ENCODE peak calls at places on chromosomes 16 and 17, in seven cellular contexts. R, G, A, T, C, S and M are unnamed samples.

GRCh38 chr17:63925615-63926014 is 6.5 kb downstream of the CD79B start:
- DNase-seq in T (no peak), C (no peak), S (no peak), R (no peak), A (no peak), G (no peak), M (no peak)

GRCh38 chr17:14320734-14321475 is 20.0 kb downstream of the HS3ST3B1 start:
- DNase-seq in A (no peak), R (no peak), T (no peak), G (no peak), C (no peak), S (no peak), M (no peak)

GRCh38 chr16:19879241-19879792 is 5.3 kb downstream of the GPRC5B start:
- DNase-seq in R (no peak), C (peak; percentile 63), S (no peak), G (peak; percentile 21), T (no peak), A (no peak), M (peak; percentile 22)

GRCh38 chr16:50861926-50862325 is 120.0 kb downstream of the CYLD start:
- DNase-seq in S (no peak), T (no peak), C (no peak), A (no peak), R (peak; percentile 46), G (no peak), M (no peak)

GRCh38 chr17:73123606-73124320 is 31.3 kb upstream of the SLC39A11 start:
- DNase-seq in A (no peak), T (no peak), G (no peak), R (no peak), C (no peak), S (no peak), M (no peak)

GRCh38 chr16:67764153-67764552 is 42.2 kb downstream of the RANBP10 start:
- DNase-seq in R (no peak), A (no peak), S (no peak), C (no peak), G (no peak), T (no peak), M (no peak)

GRCh38 chr16:2813661-2814288 is 3.3 kb upstream of the PRSS21 start:
- DNase-seq in A (peak; percentile 43), T (no peak), S (no peak), C (no peak), R (no peak), G (no peak), M (no peak)

GRCh38 chr16:84913315-84913714 is 93.5 kb downstream of the CRISPLD2 start:
- DNase-seq in T (peak; percentile 71), S (peak; percentile 46), G (peak; percentile 73), A (no peak), R (no peak), C (peak; percentile 90), M (peak; percentile 81)

GRCh38 chr16:84737658-84738057 is 37.9 kb downstream of the USP10 start:
- DNase-seq in A (no peak), T (no peak), S (peak; percentile 82), R (no peak), G (no peak), C (no peak), M (no peak)

GRCh38 chr16:4728676-4729075 is 5.4 kb downstream of the ANKS3 start:
- DNase-seq in T (no peak), R (no peak), G (no peak), S (no peak), A (no peak), C (no peak), M (no peak)

GRCh38 chr16:1089439-1089821 is 6.6 kb downstream of the C1QTNF8 start:
- DNase-seq in C (peak; percentile 20), G (no peak), T (no peak), R (no peak), A (no peak), S (no peak), M (no peak)

DNA sequence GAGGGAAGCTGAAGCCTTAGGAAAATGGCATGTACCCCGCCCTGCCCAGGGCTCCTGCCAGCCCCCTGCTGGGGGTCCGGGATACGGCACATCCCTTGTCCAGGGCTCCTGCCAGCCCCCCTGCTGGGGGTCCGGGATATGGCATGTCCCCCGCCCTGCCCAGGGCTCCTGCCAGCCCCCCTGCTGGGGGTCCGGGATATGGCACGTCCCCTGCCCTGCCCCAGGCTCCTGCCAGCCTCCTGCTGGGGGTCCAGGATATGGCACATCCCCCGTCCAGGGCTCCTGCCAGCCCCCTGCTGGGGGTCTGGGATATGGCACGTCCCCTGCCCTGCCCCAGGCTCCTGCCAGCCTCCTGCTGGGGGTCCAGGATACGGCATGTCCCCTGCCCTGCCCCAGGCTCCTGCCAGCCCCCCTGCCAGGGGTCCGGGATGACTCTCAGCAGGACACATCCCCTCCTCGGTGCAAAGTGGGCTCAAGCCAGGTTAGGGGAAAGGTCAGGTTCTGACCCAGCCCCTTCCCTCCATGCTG is 43.2 kb downstream of the RPH3AL start:
- DNase-seq in A (no peak), C (no peak), T (no peak), G (no peak), S (no peak), R (no peak), M (no peak)
- H3K4me3 ChIP-seq in A (no peak overlapping the region), C (no peak overlapping the region), T (no peak overlapping the region), G (no peak overlapping the region), S (no peak overlapping the region), R (no peak overlapping the region), M (no peak overlapping the region)

GRCh38 chr17:45282683-45283644 is 21.1 kb upstream of the SPATA32 start:
- DNase-seq in C (peak; percentile 96), R (no peak), A (no peak), G (no peak), T (no peak), S (no peak), M (no peak)
- TF ChIP-seq POLR2A in C (peak; percentile 69), R (no peak), A (no peak), G (no peak), T (no peak), S (no peak), M (no peak)

DNA sequence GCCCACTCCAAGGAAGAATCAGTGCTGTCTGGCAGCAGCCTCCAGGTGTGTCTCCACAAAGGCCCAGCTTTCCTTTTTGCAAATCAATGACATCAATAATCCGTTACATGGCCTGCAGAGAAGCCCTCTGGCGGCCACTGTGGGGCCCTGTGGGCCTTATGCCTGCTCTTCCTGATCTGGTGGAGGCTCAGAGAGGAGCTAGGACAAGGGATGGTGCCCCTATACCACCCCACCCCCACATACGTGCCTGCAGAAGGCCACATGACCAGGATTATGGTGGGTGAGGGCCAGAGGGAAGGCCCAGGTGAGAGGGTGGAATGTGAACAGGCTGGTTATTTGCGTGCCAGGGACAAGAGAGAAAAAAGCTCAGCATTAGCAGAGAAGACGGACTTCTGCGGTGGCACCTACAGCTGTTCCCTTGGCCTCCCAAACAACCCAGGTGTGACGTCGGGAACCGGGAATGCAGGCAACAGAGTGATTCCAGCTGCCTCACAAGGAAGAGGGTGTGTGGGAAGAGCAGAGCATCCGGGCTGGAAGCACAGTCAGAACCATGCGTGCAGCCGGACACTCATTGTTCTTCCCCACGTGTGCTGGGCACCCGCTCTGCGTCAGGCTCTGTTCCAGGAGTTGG is 22.5 kb downstream of the EIF4A3 start:
- DNase-seq in R (peak; percentile 29), T (no peak), C (no peak), A (no peak), S (no peak), G (peak; percentile 5), M (no peak)
- TF ChIP-seq CTCF in R (peak; percentile 75), T (no peak), C (no peak), A (no peak), S (no peak), G (no peak), M (no peak)

DNA sequence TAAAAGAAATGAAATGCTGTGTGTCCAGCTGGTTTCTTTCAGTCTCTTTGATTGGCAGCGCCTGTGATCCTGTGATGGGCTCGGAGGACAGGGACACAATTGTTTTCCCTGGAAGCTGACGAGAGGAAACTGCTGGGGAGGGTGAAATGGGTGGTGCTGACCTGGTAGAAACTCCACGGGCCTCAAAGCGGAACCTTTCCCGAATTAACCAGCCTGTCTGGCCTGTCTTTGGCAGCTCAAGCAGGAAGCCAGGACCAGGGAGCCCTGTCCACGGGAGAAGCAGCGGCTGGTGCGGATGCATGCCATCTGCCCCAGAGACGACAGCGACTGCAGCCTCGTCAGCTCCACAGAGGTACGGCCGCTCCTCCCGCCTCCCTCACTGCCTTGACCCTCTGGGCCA is 22.4 kb downstream of the CARD14 start:
- DNase-seq in S (no peak), G (no peak), A (no peak), T (no peak), C (no peak), R (no peak), M (peak; percentile 60)
- H3K4me3 ChIP-seq in S (no peak overlapping the region), G (no peak overlapping the region), A (no peak overlapping the region), T (no peak overlapping the region), C (no peak overlapping the region), R (no peak overlapping the region), M (no peak overlapping the region)